ENCODE peak calls at places on chromosomes 2 and 18, in eight cellular contexts. R, F, P, D, G, K, V and Q are unnamed samples.

GRCh38 chr2:207810200-207810788 is 40.6 kb upstream of the FZD5 start:
- DNase-seq in R (no peak), F (no peak), P (no peak), D (no peak), G (no peak), K (no peak), V (no peak), Q (no peak)

GRCh38 chr18:47800756-47801155 is 129.7 kb downstream of the SMAD2 start:
- DNase-seq in R (no peak), F (no peak), P (no peak), D (no peak), G (no peak), K (no peak), V (no peak), Q (no peak)

GRCh38 chr18:24979223-24979622 is 372.7 kb downstream of the ZNF521 start:
- DNase-seq in R (no peak), F (no peak), P (no peak), D (no peak), G (no peak), K (no peak), V (no peak), Q (no peak)

GRCh38 chr2:122391726-122392125 is 636.3 kb downstream of the TSN start:
- DNase-seq in R (no peak), F (no peak), P (no peak), D (no peak), G (no peak), K (no peak), V (no peak), Q (no peak)

GRCh38 chr2:28361991-28362710 is 30.5 kb upstream of the FOSL2 start:
- DNase-seq in R (no peak), F (no peak), P (no peak), D (no peak), G (no peak), K (no peak), V (no peak), Q (no peak)

GRCh38 chr2:45483997-45484396 is 127.1 kb downstream of the SRBD1 start:
- DNase-seq in R (no peak), F (no peak), P (no peak), D (no peak), G (no peak), K (no peak), V (peak; percentile 9), Q (no peak)

GRCh38 chr2:227817940-227818568 is 4.4 kb downstream of the CCL20 start:
- DNase-seq in R (peak; percentile 3), F (peak; percentile 94), P (peak; percentile 88), D (peak; percentile 18), G (peak; percentile 88), K (no peak), V (peak; percentile 21), Q (no peak)

GRCh38 chr2:176097820-176098365 is 1.7 kb upstream of the HOXD12 start:
- DNase-seq in R (no peak), F (no peak), P (no peak), D (no peak), G (no peak), K (no peak), V (no peak), Q (no peak)

GRCh38 chr18:68436485-68436884 is 278.4 kb downstream of the TMX3 start:
- DNase-seq in R (no peak), F (no peak), P (no peak), D (no peak), G (no peak), K (no peak), V (no peak), Q (no peak)

GRCh38 chr18:68840554-68841263 is 42.8 kb downstream of the CCDC102B start:
- DNase-seq in R (no peak), F (peak; percentile 0), P (peak; percentile 49), D (peak; percentile 56), G (no peak), K (no peak), V (no peak), Q (no peak)

GRCh38 chr2:230266654-230267053 is 41.1 kb downstream of the SP140 start:
- DNase-seq in R (no peak), F (no peak), P (no peak), D (no peak), G (no peak), K (no peak), V (no peak), Q (no peak)

GRCh38 chr2:119657486-119658145 is 21.4 kb upstream of the TMEM177 start:
- DNase-seq in R (no peak), F (no peak), P (no peak), D (no peak), G (no peak), K (no peak), V (no peak), Q (no peak)

GRCh38 chr2:171172980-171173542 is 12.4 kb upstream of the TLK1 start:
- DNase-seq in R (no peak), F (no peak), P (no peak), D (no peak), G (no peak), K (no peak), V (no peak), Q (no peak)

GRCh38 chr2:219406861-219407230 is 11.3 kb upstream of the DES start:
- DNase-seq in R (no peak), F (peak; percentile 67), P (no peak), D (no peak), G (no peak), K (no peak), V (no peak), Q (no peak)

GRCh38 chr2:173881886-173882285 is 83.3 kb downstream of the SP3 start:
- DNase-seq in R (no peak), F (no peak), P (no peak), D (no peak), G (no peak), K (no peak), V (no peak), Q (no peak)